ENCODE peak calls at places on chromosomes 13 and 19, in six cellular contexts. H, B, Q, G, Z and K are unnamed samples. For H3K4me1, the result is how much of the 10 kb centered on the place peaks cover.

GRCh38 chr13:104006625-104007061 is 940.4 kb upstream of the SLC10A2 start:
- DNase-seq in G (no peak), Q (no peak), Z (no peak), B (no peak), H (no peak), K (no peak)

GRCh38 chr19:7255631-7256030 is 38.6 kb downstream of the INSR start:
- DNase-seq in H (no peak), Q (no peak), B (no peak), G (no peak), Z (no peak), K (no peak)

GRCh38 chr19:52670046-52670445 is 31.9 kb upstream of the ZNF83 start:
- DNase-seq in H (no peak), G (no peak), B (no peak), Q (no peak), Z (no peak), K (peak)

GRCh38 chr19:33273881-33274662 is 28.3 kb downstream of the CEBPA start:
- DNase-seq in Q (peak), H (no peak), G (peak), B (peak), Z (peak), K (peak)

GRCh38 chr19:11041966-11042627 is 47.2 kb upstream of the LDLR start:
- DNase-seq in B (no peak), Q (no peak), H (no peak), G (no peak), Z (no peak), K (no peak)

GRCh38 chr13:73653688-73654087 is 480.5 kb downstream of the KLF12 start:
- DNase-seq in G (no peak), Q (no peak), H (no peak), Z (no peak), B (no peak), K (no peak)

GRCh38 chr13:112933649-112934048 is 35.4 kb upstream of the MCF2L start:
- DNase-seq in G (no peak), Q (no peak), Z (no peak), B (no peak), H (no peak), K (no peak)

GRCh38 chr19:15144046-15144646 is 36.9 kb downstream of the SYDE1 start:
- DNase-seq in G (no peak), Z (no peak), H (no peak), B (no peak), Q (no peak), K (no peak)

GRCh38 chr13:44267966-44268365 is 105.7 kb upstream of the SERP2 start:
- DNase-seq in Q (no peak), H (no peak), Z (no peak), B (peak), G (no peak), K (no peak)

GRCh38 chr19:647566-648284 is 8.0 kb downstream of the FGF22 start:
- DNase-seq in Z (no peak), B (no peak), H (no peak), Q (no peak), G (no peak), K (no peak)

GRCh38 chr19:54415208-54415900 is at the start of gene TTYH1:
- DNase-seq in H (no peak), Q (no peak), Z (no peak), B (no peak), G (no peak), K (no peak)
- H3K4me1 ChIP-seq in H (under half), Q (under half), Z (under half), B (under half), G (under half), K (under half)

GRCh38 chr13:30846311-30846710 is 59.8 kb upstream of the MEDAG start:
- DNase-seq in Q (no peak), Z (no peak), G (no peak), B (no peak), H (no peak), K (no peak)
- H3K27ac ChIP-seq in Q (no peak), Z (no peak), G (peak), B (no peak), H (no peak), K (no peak)

DNA sequence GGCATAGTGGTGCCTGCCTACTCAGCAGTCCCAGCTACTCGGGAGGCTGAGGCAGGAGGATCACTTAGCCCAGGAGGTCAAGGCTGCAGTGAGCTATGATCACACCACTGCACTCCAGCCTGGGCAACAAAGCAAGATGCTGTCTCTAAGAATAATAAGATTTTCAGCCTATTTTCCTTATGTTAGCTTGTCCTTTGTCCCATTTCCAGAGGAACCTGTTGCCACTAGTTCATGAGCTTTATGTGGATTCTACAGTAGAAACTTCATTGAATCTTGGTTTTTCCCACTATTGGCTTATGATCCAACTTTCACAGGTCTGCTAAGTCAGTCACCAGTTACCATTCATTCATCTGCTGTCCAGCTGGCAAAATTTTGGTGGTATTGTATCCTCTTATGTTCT is 18.2 kb downstream of the FFAR2 start:
- DNase-seq in Z (no peak), B (no peak), Q (no peak), H (no peak), G (no peak), K (no peak)
- H3K4me1 ChIP-seq in Z (under half), B (under half), Q (under half), H (under half), G (under half), K (under half)

GRCh38 chr13:39777527-39778061 is 122.1 kb downstream of the COG6 start:
- DNase-seq in Z (no peak), Q (no peak), H (no peak), G (no peak), B (peak), K (peak)
- H3K27ac ChIP-seq in Z (no peak), Q (no peak), H (no peak), G (peak), B (no peak), K (no peak)

DNA sequence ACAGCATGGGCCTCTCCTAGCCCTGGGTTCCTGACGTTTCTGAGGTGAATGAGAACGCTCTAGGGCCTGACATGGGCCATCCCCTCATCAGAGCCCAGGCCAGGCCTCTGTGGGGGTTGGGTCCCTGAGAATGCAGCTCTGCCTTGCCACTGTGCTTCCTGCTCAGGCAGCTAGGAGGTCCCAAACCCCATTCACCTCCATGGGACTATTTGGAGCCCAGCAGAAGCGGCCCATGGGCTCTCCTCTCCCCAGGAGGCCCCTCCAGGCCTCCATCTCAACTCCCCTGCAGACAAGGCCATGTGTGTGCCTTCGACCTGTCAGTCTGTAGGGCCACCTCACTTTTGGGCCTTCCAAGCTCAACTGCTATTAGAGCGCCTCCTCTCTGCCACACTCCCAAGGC is 36.9 kb downstream of the ELL start:
- DNase-seq in Q (no peak), G (no peak), B (no peak), H (no peak), Z (no peak), K (no peak)
- H3K4me1 ChIP-seq in Q (under half), G (half or more), B (under half), H (under half), Z (under half), K (under half)

DNA sequence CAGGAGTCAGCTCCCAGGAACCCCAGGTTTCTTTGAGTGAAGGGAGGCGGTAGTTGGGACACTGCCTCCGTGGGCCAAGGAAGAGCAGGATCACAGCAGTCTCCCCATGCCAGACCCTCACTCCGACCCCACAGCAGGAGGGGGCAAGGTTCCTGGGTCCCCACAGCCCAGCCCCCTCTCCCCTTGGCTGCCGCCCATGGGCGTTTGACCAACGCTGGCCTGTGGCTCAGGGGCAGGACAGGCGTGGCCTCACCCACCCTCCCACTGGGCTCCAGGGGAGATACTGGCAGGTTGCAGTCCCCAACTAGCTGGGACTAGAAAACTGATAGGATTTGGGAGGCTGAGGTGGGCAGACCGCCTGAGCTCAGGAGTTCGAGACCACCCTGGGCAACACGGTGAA is 9.2 kb downstream of the COPE start:
- DNase-seq in H (no peak), B (no peak), Q (no peak), Z (no peak), G (no peak), K (no peak)
- H3K27ac ChIP-seq in H (no peak), B (no peak), Q (no peak), Z (no peak), G (no peak), K (no peak)

DNA sequence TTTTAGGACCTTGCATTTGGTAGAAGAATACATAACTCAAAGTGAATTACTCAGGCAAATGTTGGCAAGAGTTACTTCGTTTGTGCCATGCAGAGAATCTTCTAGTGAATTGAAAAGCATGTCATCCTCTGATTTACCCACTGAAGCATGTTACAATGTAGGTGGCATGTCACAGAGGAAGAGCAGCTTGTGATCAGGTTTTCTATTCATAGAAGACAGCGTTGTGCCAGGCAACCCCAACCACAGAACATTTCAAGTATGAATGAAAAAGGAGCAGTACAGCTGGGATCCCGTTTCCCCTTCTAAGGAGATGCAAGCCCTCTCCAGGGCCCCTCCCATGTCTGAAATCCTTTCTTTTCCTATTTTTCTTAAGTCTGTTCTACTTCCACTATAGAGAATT is 6.0 kb upstream of the KATNAL1 start:
- DNase-seq in H (no peak), B (no peak), Z (no peak), Q (no peak), G (no peak), K (no peak)
- H3K4me1 ChIP-seq in H (under half), B (under half), Z (under half), Q (under half), G (under half), K (under half)

GRCh38 chr19:50465000-50465399 is 11.3 kb upstream of the EMC10 start:
- DNase-seq in G (no peak), Q (no peak), Z (no peak), B (no peak), H (no peak), K (peak)
- H3K27ac ChIP-seq in G (no peak), Q (no peak), Z (no peak), B (no peak), H (no peak), K (no peak)

GRCh38 chr19:38733493-38734175 is 10.6 kb downstream of the CAPN12 start:
- DNase-seq in B (peak), H (peak), G (no peak), Z (no peak), Q (peak), K (peak)

GRCh38 chr19:38734176-38734425 is 10.2 kb downstream of the CAPN12 start:
- DNase-seq in H (no peak), G (no peak), Q (peak), B (no peak), Z (no peak), K (no peak)

GRCh38 chr19:38734426-38735256 is 9.6 kb downstream of the CAPN12 start:
- DNase-seq in Q (peak), Z (no peak), H (peak), G (no peak), B (peak), K (peak)

GRCh38 chr19:38731654-38732301 is 12.5 kb downstream of the CAPN12 start:
- DNase-seq in Z (no peak), H (peak), Q (peak), B (no peak), G (no peak), K (no peak)

GRCh38 chr19:38733241-38733492 is 11.1 kb downstream of the CAPN12 start:
- DNase-seq in H (no peak), B (no peak), Z (no peak), Q (no peak), G (no peak), K (no peak)
- H3K4me1 ChIP-seq in H (under half), B (half or more), Z (under half), Q (under half), G (half or more), K (under half)

DNA sequence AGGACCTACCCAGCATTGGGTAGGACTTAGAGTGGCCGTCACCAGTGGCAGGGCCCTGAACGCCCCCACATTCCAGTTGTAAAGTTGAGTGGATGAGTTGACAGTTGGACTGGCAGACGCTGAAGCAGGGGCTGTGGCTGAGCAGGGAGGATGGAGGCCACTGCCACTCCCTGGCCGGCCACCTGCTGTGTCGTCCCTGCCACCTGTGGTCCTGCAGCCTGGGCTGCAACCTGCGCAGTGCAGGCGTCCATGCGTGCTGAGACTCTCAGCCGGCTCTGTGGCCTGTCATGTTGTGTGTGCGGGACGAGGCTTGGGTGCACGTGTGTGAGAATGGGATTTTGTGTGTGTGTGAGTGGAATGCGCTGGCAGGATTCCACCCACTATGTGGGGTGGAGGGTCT is 80.8 kb downstream of the SCGB2B2 start:
- DNase-seq in Q (no peak), H (no peak), Z (no peak), G (no peak), B (no peak), K (no peak)
- H3K27ac ChIP-seq in Q (no peak), H (no peak), Z (no peak), G (no peak), B (no peak), K (no peak)